ENCODE peak calls at places on chromosomes 5 and 9, in five cellular contexts. L, V, S, Y and K are unnamed samples.

GRCh38 chr9:38405841-38406240 is 13.3 kb downstream of the ALDH1B1 start:
- DNase-seq in L (no peak), V (no peak), S (no peak), Y (peak; percentile 9), K (no peak)

GRCh38 chr9:1871486-1872181 is 143.5 kb upstream of the SMARCA2 start:
- DNase-seq in L (no peak), V (no peak), S (no peak), Y (no peak), K (no peak)

GRCh38 chr9:115997923-115998322 is 155.7 kb upstream of the PAPPA start:
- DNase-seq in L (no peak), V (peak; percentile 67), S (no peak), Y (no peak), K (no peak)

GRCh38 chr5:11251242-11251641 is 490.2 kb upstream of the DAP start:
- DNase-seq in L (no peak), V (peak; percentile 36), S (no peak), Y (no peak), K (no peak)

GRCh38 chr5:178113841-178114324 is 551 bp downstream of the N4BP3 start:
- DNase-seq in L (no peak), V (no peak), S (no peak), Y (no peak), K (no peak)

GRCh38 chr9:123763910-123764588 is 165.9 kb downstream of the DENND1A start:
- DNase-seq in L (no peak), V (no peak), S (peak; percentile 81), Y (no peak), K (no peak)

GRCh38 chr9:100700689-100701318 is 122.9 kb downstream of the CAVIN4 start:
- DNase-seq in L (no peak), V (no peak), S (no peak), Y (no peak), K (no peak)

GRCh38 chr5:82356808-82357671 is 78.9 kb upstream of the RPS23 start:
- DNase-seq in L (peak; percentile 23), V (peak; percentile 85), S (no peak), Y (no peak), K (no peak)

GRCh38 chr5:68529581-68529980 is 314.0 kb downstream of the PIK3R1 start:
- DNase-seq in L (no peak), V (no peak), S (no peak), Y (no peak), K (no peak)

GRCh38 chr9:137783521-137783920 is 94.1 kb upstream of the CACNA1B start:
- DNase-seq in L (no peak), V (no peak), S (no peak), Y (no peak), K (no peak)

GRCh38 chr5:32029291-32029690 is 144.8 kb downstream of the GOLPH3 start:
- DNase-seq in L (no peak), V (no peak), S (no peak), Y (no peak), K (no peak)

GRCh38 chr5:153476767-153477166 is 13.7 kb upstream of the GRIA1 start:
- DNase-seq in L (no peak), V (peak; percentile 38), S (peak; percentile 54), Y (no peak), K (peak; percentile 89)
- TF ChIP-seq CTCF in L (no peak), V (peak; percentile 24), S (peak; percentile 17), Y (no peak), K (peak; percentile 50)

GRCh38 chr9:133959966-133960567 is 32.1 kb downstream of the VAV2 start:
- DNase-seq in L (no peak), V (no peak), S (no peak), Y (no peak), K (no peak)
- H3K4me3 ChIP-seq in L (no peak overlapping the region), V (no peak overlapping the region), S (no peak overlapping the region), Y (no peak overlapping the region), K (no peak overlapping the region)

GRCh38 chr5:141241496-141241895 is 3.7 kb upstream of the PCDHB15 start:
- DNase-seq in L (no peak), V (no peak), S (no peak), Y (no peak), K (no peak)

GRCh38 chr5:141250576-141250975 is 5.4 kb downstream of the PCDHB15 start:
- DNase-seq in L (no peak), V (no peak), S (no peak), Y (no peak), K (no peak)

GRCh38 chr5:141245250-141245717 is at the start of gene PCDHB15:
- DNase-seq in L (peak; percentile 22), V (no peak), S (no peak), Y (no peak), K (no peak)
- TF ChIP-seq CTCF in L (no peak), V (no peak), S (no peak), Y (peak; percentile 48), K (peak; percentile 18)

DNA sequence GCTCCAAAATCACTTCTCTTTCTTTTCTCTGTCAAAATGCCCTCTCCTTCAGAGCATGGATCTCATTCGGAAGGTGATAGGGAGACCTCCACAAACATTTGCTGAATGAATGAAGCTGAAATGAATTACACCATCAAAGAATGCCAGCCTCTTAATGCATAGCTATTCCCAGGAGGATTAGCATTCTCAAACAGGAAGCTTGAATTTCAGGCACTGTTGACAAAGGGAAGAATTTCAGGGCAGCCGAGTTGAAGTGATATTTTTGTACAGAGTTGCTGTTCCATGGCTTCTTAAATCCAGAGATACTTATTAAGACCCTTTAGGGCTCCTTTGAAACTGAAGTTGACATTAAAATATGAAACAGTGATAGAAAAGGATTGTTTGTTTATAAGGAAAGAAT is 18.8 kb downstream of the HBEGF start:
- DNase-seq in L (no peak), V (no peak), S (no peak), Y (no peak), K (peak; percentile 94)
- H3K4me3 ChIP-seq in L (no peak overlapping the region), V (no peak overlapping the region), S (no peak overlapping the region), Y (no peak overlapping the region), K (no peak overlapping the region)

GRCh38 chr9:34546834-34547827 is 24.3 kb upstream of the ENHO start:
- DNase-seq in L (peak; percentile 46), V (peak; percentile 49), S (no peak), Y (peak; percentile 71), K (no peak)
- TF ChIP-seq CTCF in L (peak; percentile 56), V (peak; percentile 80), S (peak; percentile 60), Y (peak; percentile 80), K (peak; percentile 80)

DNA sequence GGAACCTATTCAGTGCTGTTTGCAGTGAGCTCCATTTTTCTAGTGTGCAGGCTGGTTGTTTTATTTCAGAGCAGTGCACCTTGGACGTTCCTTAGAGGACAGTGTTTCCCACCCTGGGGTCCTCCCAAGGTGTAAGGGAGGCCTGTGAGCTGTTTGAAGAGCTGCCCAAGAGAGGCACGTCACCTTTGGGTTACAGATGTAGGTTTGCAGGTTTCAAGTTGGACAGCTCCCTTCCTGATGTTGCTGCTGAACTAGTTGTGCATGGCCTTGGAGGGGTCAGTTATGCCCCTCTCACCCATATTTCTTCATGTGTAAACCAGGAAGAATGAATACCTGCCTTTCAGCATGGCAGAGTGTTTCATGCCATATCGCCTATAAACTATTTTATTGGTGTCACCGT is 34.7 kb upstream of the POMT1 start:
- DNase-seq in L (no peak), V (no peak), S (no peak), Y (peak; percentile 5), K (no peak)
- H3K4me3 ChIP-seq in L (no peak overlapping the region), V (no peak overlapping the region), S (no peak overlapping the region), Y (no peak overlapping the region), K (no peak overlapping the region)

DNA sequence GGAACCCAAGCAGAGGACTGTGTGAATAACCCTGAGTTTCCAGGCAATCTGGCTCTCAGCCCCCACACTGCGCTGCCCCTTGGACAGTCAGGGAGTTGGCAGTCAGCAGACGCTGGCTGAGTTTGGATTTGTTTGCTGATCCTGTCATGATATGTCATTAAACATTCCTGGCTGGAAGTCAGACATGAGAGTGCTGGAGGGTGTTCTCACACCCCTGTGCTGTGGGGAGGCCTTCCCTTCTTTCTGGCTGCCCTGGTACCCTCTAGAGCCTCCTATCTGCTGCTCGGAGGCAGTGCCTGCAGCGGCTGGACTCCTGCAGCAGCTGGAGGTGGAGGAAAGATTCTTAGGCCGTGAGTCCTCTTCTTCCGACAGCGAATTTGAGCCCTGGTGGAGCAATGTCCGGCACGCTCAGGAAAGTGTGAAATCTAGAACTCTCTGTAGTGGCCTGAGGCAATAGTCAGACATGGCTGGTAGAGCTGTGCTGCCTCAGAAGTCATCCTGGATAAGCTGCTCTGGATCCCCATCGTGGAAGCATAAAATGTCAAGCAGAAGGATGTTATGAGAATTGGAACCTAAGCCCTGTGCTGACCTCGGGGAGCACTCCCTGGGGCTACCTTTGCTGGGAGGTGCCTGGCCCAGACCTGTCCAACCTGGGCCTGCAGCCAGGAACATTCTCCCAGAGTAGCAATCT is 72.0 kb downstream of the PDE8B start:
- DNase-seq in L (no peak), V (peak; percentile 4), S (no peak), Y (no peak), K (no peak)
- TF ChIP-seq CTCF in L (no peak), V (peak; percentile 46), S (no peak), Y (no peak), K (peak; percentile 26)

GRCh38 chr9:4933861-4934260 is 51.2 kb upstream of the JAK2 start:
- DNase-seq in L (no peak), V (no peak), S (no peak), Y (no peak), K (no peak)

GRCh38 chr9:4934976-4935672 is 49.9 kb upstream of the JAK2 start:
- DNase-seq in L (no peak), V (no peak), S (no peak), Y (no peak), K (no peak)

GRCh38 chr9:4933177-4933576 is 51.9 kb upstream of the JAK2 start:
- DNase-seq in L (no peak), V (no peak), S (no peak), Y (no peak), K (no peak)

GRCh38 chr9:4929917-4930316 is 55.2 kb upstream of the JAK2 start:
- DNase-seq in L (no peak), V (no peak), S (no peak), Y (no peak), K (no peak)

DNA sequence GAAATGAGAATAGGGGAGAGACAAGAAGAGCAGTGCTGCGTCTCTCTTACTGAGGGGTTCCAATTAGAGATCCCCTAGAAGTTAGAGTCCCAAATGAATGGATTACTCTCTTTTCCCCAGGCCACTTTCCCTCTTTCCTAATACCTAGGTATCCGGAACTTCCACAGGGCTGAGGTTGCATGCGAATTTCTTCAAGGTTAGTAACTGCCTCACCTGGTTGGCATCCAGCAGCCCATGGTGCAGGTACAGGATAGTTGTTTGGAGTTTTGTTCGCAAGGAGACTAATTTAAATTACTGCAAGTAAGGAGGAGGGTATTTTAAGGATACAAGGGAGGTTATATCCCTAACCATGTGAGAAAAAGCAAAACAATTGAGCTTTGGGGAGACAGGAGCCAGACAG is 52.4 kb upstream of the JAK2 start:
- DNase-seq in L (no peak), V (no peak), S (no peak), Y (no peak), K (no peak)
- H3K4me3 ChIP-seq in L (no peak overlapping the region), V (no peak overlapping the region), S (no peak overlapping the region), Y (no peak overlapping the region), K (no peak overlapping the region)

DNA sequence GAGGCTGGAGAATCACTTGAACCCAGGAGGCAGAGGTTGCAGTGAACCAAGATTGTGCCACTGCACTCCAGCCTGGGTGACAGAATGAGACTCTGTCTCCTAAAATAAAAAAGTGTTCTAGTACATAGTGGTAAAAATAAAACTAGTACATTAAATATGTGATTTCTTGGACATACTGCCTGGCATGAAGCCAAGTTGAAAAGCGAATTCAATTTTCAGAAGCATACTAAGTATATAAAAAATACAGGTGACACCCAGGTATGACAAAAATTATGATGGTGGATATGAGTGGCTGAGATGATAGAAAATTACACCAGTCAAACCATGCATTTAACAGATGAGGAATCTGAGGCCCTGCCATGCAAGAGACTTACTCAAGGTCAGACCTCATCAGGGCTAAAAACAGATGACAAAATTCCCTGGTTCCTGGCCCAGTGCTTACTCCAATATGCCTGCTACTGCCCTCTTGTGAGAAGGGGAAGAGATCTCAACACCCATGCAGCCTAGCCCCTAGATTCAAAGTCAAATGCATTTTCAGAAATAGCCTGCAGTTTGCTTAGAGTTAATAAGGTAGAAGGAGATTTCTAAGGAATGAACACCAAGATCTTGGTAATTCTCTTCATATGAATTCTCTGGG is 46.6 kb upstream of the GNPDA1 start:
- DNase-seq in L (no peak), V (no peak), S (no peak), Y (no peak), K (no peak)
- TF ChIP-seq CTCF in L (no peak), V (peak; percentile 17), S (no peak), Y (no peak), K (peak; percentile 31)